ENCODE peak calls at places on chromosomes 12 and 14, in ten cellular contexts. One of them, this sample, is unnamed.

GRCh38 chr12:34400986-34401658 is 378.8 kb downstream of the ALG10 start:
- DNase-seq in neural progenitor cell: no peak
- DNase-seq in left ventricle myocardium inferior: peak
- DNase-seq in CD8-positive, alpha-beta T cell: no peak
- DNase-seq in HFF-Myc: no peak
- DNase-seq in WTC11: peak
- DNase-seq in PC-3: no peak
- DNase-seq in fibroblast of pulmonary artery: no peak
- DNase-seq in AG04450: no peak
- DNase-seq in CD4-positive, alpha-beta T cell: no peak
- DNase-seq in this sample: peak

GRCh38 chr12:128792881-128793280 is 30.9 kb downstream of the SLC15A4 start:
- DNase-seq in left ventricle myocardium inferior: no peak
- DNase-seq in AG04450: no peak
- DNase-seq in CD8-positive, alpha-beta T cell: no peak
- DNase-seq in HFF-Myc: no peak
- DNase-seq in fibroblast of pulmonary artery: no peak
- DNase-seq in WTC11: no peak
- DNase-seq in neural progenitor cell: no peak
- DNase-seq in CD4-positive, alpha-beta T cell: no peak
- DNase-seq in PC-3: no peak
- DNase-seq in this sample: no peak

GRCh38 chr12:126903180-126903876 is 1363.6 kb upstream of the TMEM132C start:
- DNase-seq in CD8-positive, alpha-beta T cell: no peak
- DNase-seq in left ventricle myocardium inferior: no peak
- DNase-seq in neural progenitor cell: no peak
- DNase-seq in AG04450: no peak
- DNase-seq in HFF-Myc: no peak
- DNase-seq in fibroblast of pulmonary artery: no peak
- DNase-seq in PC-3: no peak
- DNase-seq in CD4-positive, alpha-beta T cell: no peak
- DNase-seq in WTC11: no peak
- DNase-seq in this sample: no peak

GRCh38 chr12:94074970-94075695 is 73.2 kb upstream of the PLXNC1 start:
- DNase-seq in CD4-positive, alpha-beta T cell: no peak
- DNase-seq in WTC11: no peak
- DNase-seq in fibroblast of pulmonary artery: peak
- DNase-seq in left ventricle myocardium inferior: peak
- DNase-seq in neural progenitor cell: peak
- DNase-seq in CD8-positive, alpha-beta T cell: no peak
- DNase-seq in HFF-Myc: peak
- DNase-seq in PC-3: peak
- DNase-seq in AG04450: peak
- DNase-seq in this sample: peak

GRCh38 chr14:75430106-75430505 is 2.3 kb downstream of the JDP2 start:
- DNase-seq in AG04450: no peak
- DNase-seq in PC-3: no peak
- DNase-seq in left ventricle myocardium inferior: no peak
- DNase-seq in HFF-Myc: no peak
- DNase-seq in CD8-positive, alpha-beta T cell: no peak
- DNase-seq in fibroblast of pulmonary artery: peak
- DNase-seq in CD4-positive, alpha-beta T cell: no peak
- DNase-seq in neural progenitor cell: no peak
- DNase-seq in WTC11: no peak
- DNase-seq in this sample: no peak

GRCh38 chr14:27721760-27722159 is 1044.8 kb upstream of the FOXG1 start:
- DNase-seq in PC-3: no peak
- DNase-seq in fibroblast of pulmonary artery: no peak
- DNase-seq in CD4-positive, alpha-beta T cell: no peak
- DNase-seq in CD8-positive, alpha-beta T cell: no peak
- DNase-seq in WTC11: no peak
- DNase-seq in HFF-Myc: no peak
- DNase-seq in AG04450: no peak
- DNase-seq in neural progenitor cell: no peak
- DNase-seq in left ventricle myocardium inferior: no peak
- DNase-seq in this sample: no peak

GRCh38 chr14:97411938-97412612 is 614.9 kb downstream of the VRK1 start:
- DNase-seq in fibroblast of pulmonary artery: no peak
- DNase-seq in HFF-Myc: no peak
- DNase-seq in CD4-positive, alpha-beta T cell: no peak
- DNase-seq in neural progenitor cell: peak
- DNase-seq in CD8-positive, alpha-beta T cell: no peak
- DNase-seq in WTC11: peak
- DNase-seq in PC-3: no peak
- DNase-seq in left ventricle myocardium inferior: no peak
- DNase-seq in AG04450: no peak
- DNase-seq in this sample: no peak

GRCh38 chr12:52884526-52885293 is 20.2 kb downstream of the KRT8 start:
- DNase-seq in fibroblast of pulmonary artery: peak
- DNase-seq in PC-3: peak
- DNase-seq in left ventricle myocardium inferior: peak
- DNase-seq in WTC11: peak
- DNase-seq in HFF-Myc: no peak
- DNase-seq in CD8-positive, alpha-beta T cell: peak
- DNase-seq in neural progenitor cell: peak
- DNase-seq in AG04450: no peak
- DNase-seq in CD4-positive, alpha-beta T cell: peak
- DNase-seq in this sample: peak

GRCh38 chr14:104897286-104898194 is 27.1 kb upstream of the PLD4 start:
- DNase-seq in neural progenitor cell: no peak
- DNase-seq in fibroblast of pulmonary artery: no peak
- DNase-seq in left ventricle myocardium inferior: no peak
- DNase-seq in AG04450: no peak
- DNase-seq in HFF-Myc: no peak
- DNase-seq in WTC11: no peak
- DNase-seq in CD4-positive, alpha-beta T cell: no peak
- DNase-seq in PC-3: no peak
- DNase-seq in CD8-positive, alpha-beta T cell: no peak
- DNase-seq in this sample: no peak

GRCh38 chr14:25132094-25132493 is 82.1 kb upstream of the STXBP6 start:
- DNase-seq in left ventricle myocardium inferior: no peak
- DNase-seq in fibroblast of pulmonary artery: no peak
- DNase-seq in WTC11: no peak
- DNase-seq in HFF-Myc: no peak
- DNase-seq in CD8-positive, alpha-beta T cell: no peak
- DNase-seq in CD4-positive, alpha-beta T cell: no peak
- DNase-seq in neural progenitor cell: no peak
- DNase-seq in AG04450: no peak
- DNase-seq in PC-3: no peak
- DNase-seq in this sample: no peak

GRCh38 chr12:54993181-54993835 is 8.7 kb upstream of the TESPA1 start:
- DNase-seq in CD8-positive, alpha-beta T cell: no peak
- DNase-seq in HFF-Myc: peak
- DNase-seq in fibroblast of pulmonary artery: peak
- DNase-seq in AG04450: peak
- DNase-seq in left ventricle myocardium inferior: no peak
- DNase-seq in PC-3: peak
- DNase-seq in neural progenitor cell: peak
- DNase-seq in WTC11: peak
- DNase-seq in CD4-positive, alpha-beta T cell: peak
- DNase-seq in this sample: no peak

GRCh38 chr14:91860238-91860637 is 7.1 kb downstream of the TC2N start:
- DNase-seq in CD4-positive, alpha-beta T cell: no peak
- DNase-seq in fibroblast of pulmonary artery: no peak
- DNase-seq in neural progenitor cell: no peak
- DNase-seq in CD8-positive, alpha-beta T cell: no peak
- DNase-seq in AG04450: no peak
- DNase-seq in WTC11: no peak
- DNase-seq in HFF-Myc: no peak
- DNase-seq in PC-3: no peak
- DNase-seq in left ventricle myocardium inferior: no peak
- DNase-seq in this sample: no peak

GRCh38 chr14:91854327-91854934 is 12.9 kb downstream of the TC2N start:
- DNase-seq in left ventricle myocardium inferior: no peak
- DNase-seq in PC-3: no peak
- DNase-seq in HFF-Myc: no peak
- DNase-seq in neural progenitor cell: no peak
- DNase-seq in fibroblast of pulmonary artery: no peak
- DNase-seq in WTC11: no peak
- DNase-seq in CD8-positive, alpha-beta T cell: no peak
- DNase-seq in CD4-positive, alpha-beta T cell: no peak
- DNase-seq in AG04450: no peak
- DNase-seq in this sample: no peak

GRCh38 chr14:91862417-91862816 is 4.9 kb downstream of the TC2N start:
- DNase-seq in fibroblast of pulmonary artery: no peak
- DNase-seq in neural progenitor cell: no peak
- DNase-seq in PC-3: no peak
- DNase-seq in WTC11: no peak
- DNase-seq in CD8-positive, alpha-beta T cell: no peak
- DNase-seq in left ventricle myocardium inferior: no peak
- DNase-seq in CD4-positive, alpha-beta T cell: no peak
- DNase-seq in AG04450: no peak
- DNase-seq in HFF-Myc: no peak
- DNase-seq in this sample: no peak

GRCh38 chr14:91861091-91861490 is 6.2 kb downstream of the TC2N start:
- DNase-seq in PC-3: no peak
- DNase-seq in HFF-Myc: no peak
- DNase-seq in AG04450: no peak
- DNase-seq in CD4-positive, alpha-beta T cell: no peak
- DNase-seq in neural progenitor cell: no peak
- DNase-seq in CD8-positive, alpha-beta T cell: no peak
- DNase-seq in fibroblast of pulmonary artery: no peak
- DNase-seq in WTC11: no peak
- DNase-seq in left ventricle myocardium inferior: no peak
- DNase-seq in this sample: no peak

GRCh38 chr14:91858536-91859275 is 8.6 kb downstream of the TC2N start:
- DNase-seq in neural progenitor cell: no peak
- DNase-seq in CD4-positive, alpha-beta T cell: no peak
- DNase-seq in left ventricle myocardium inferior: no peak
- DNase-seq in fibroblast of pulmonary artery: peak
- DNase-seq in HFF-Myc: peak
- DNase-seq in WTC11: no peak
- DNase-seq in CD8-positive, alpha-beta T cell: no peak
- DNase-seq in PC-3: peak
- DNase-seq in AG04450: no peak
- DNase-seq in this sample: no peak
- TF ChIP-seq CTCF in neural progenitor cell: no peak
- TF ChIP-seq CTCF in CD4-positive, alpha-beta T cell: no peak
- TF ChIP-seq CTCF in left ventricle myocardium inferior: no peak
- TF ChIP-seq CTCF in fibroblast of pulmonary artery: no peak
- TF ChIP-seq CTCF in HFF-Myc: no peak
- TF ChIP-seq CTCF in WTC11: no peak
- TF ChIP-seq CTCF in CD8-positive, alpha-beta T cell: no peak
- TF ChIP-seq CTCF in PC-3: peak
- TF ChIP-seq CTCF in AG04450: no peak
- TF ChIP-seq CTCF in this sample: no peak

GRCh38 chr14:30191639-30192279 is 264.1 kb upstream of the PRKD1 start:
- DNase-seq in WTC11: no peak
- DNase-seq in CD4-positive, alpha-beta T cell: no peak
- DNase-seq in fibroblast of pulmonary artery: peak
- DNase-seq in CD8-positive, alpha-beta T cell: no peak
- DNase-seq in AG04450: no peak
- DNase-seq in left ventricle myocardium inferior: no peak
- DNase-seq in HFF-Myc: no peak
- DNase-seq in neural progenitor cell: no peak
- DNase-seq in PC-3: no peak
- DNase-seq in this sample: no peak

GRCh38 chr14:30180219-30180618 is 252.6 kb upstream of the PRKD1 start:
- DNase-seq in AG04450: peak
- DNase-seq in WTC11: no peak
- DNase-seq in CD8-positive, alpha-beta T cell: no peak
- DNase-seq in neural progenitor cell: no peak
- DNase-seq in PC-3: no peak
- DNase-seq in left ventricle myocardium inferior: no peak
- DNase-seq in HFF-Myc: no peak
- DNase-seq in fibroblast of pulmonary artery: peak
- DNase-seq in CD4-positive, alpha-beta T cell: no peak
- DNase-seq in this sample: no peak

DNA sequence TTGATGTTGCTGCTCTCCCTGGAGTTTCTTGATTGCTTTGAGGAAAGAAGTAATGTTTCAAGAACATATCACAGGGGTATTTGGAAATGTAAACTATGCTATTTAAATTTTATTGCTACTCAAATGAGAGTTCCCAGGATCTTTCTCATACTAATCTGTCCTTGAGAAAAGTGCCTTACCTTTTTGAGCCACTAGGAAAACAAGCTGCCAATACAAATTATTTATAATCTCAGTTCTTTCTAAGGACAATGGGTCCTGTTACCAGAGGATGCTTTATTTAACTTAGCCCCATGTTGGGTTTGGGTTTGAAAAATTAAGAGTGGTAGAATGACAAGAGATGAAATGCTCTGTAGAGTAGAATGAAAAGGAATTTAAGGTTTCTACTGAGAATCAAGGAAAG is 258.2 kb upstream of the PRKD1 start:
- DNase-seq in PC-3: no peak
- DNase-seq in fibroblast of pulmonary artery: no peak
- DNase-seq in left ventricle myocardium inferior: no peak
- DNase-seq in HFF-Myc: no peak
- DNase-seq in AG04450: no peak
- DNase-seq in CD8-positive, alpha-beta T cell: no peak
- DNase-seq in WTC11: no peak
- DNase-seq in CD4-positive, alpha-beta T cell: no peak
- DNase-seq in neural progenitor cell: no peak
- DNase-seq in this sample: no peak
- TF ChIP-seq CTCF in PC-3: no peak
- TF ChIP-seq CTCF in fibroblast of pulmonary artery: peak
- TF ChIP-seq CTCF in left ventricle myocardium inferior: no peak
- TF ChIP-seq CTCF in HFF-Myc: no peak
- TF ChIP-seq CTCF in AG04450: peak
- TF ChIP-seq CTCF in CD8-positive, alpha-beta T cell: no peak
- TF ChIP-seq CTCF in WTC11: peak
- TF ChIP-seq CTCF in CD4-positive, alpha-beta T cell: no peak
- TF ChIP-seq CTCF in neural progenitor cell: peak
- TF ChIP-seq CTCF in this sample: peak

DNA sequence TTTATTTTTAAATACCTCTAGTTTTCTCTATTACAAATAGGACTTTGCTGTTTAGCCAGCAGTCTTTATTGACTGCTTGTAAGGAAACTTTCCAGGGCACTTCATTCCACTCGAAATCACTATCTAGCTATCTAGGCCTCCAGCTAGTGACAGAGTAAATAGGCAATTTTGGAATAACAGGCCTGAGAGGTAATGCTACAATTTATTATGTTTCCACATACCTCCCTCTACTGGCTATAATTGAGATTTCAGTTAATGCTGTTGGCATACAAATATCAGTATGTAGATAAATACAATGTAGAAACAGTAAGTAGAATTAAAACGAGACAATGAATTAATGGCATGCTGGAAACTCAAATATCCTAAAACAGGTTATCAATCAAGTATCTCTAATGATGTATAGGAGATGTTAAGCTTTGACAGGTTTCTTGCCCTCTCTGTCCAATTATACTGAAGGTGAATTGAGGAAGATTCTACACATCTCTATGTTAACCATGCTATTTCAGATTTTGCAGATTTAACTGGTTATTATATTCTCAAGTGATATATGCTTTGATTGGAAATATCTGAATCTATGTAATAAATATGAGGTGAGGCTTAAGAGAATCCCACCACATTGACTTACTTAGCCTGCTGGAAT is 7.2 kb downstream of the DTD2 start:
- DNase-seq in WTC11: no peak
- DNase-seq in AG04450: no peak
- DNase-seq in fibroblast of pulmonary artery: peak
- DNase-seq in left ventricle myocardium inferior: no peak
- DNase-seq in CD8-positive, alpha-beta T cell: no peak
- DNase-seq in PC-3: peak
- DNase-seq in HFF-Myc: no peak
- DNase-seq in neural progenitor cell: peak
- DNase-seq in CD4-positive, alpha-beta T cell: no peak
- DNase-seq in this sample: no peak
- TF ChIP-seq CTCF in WTC11: no peak
- TF ChIP-seq CTCF in AG04450: peak
- TF ChIP-seq CTCF in fibroblast of pulmonary artery: peak
- TF ChIP-seq CTCF in left ventricle myocardium inferior: peak
- TF ChIP-seq CTCF in CD8-positive, alpha-beta T cell: peak
- TF ChIP-seq CTCF in PC-3: peak
- TF ChIP-seq CTCF in HFF-Myc: peak
- TF ChIP-seq CTCF in neural progenitor cell: peak
- TF ChIP-seq CTCF in CD4-positive, alpha-beta T cell: peak
- TF ChIP-seq CTCF in this sample: peak

GRCh38 chr14:77554816-77555599 is 56.4 kb upstream of the ISM2 start:
- DNase-seq in CD8-positive, alpha-beta T cell: no peak
- DNase-seq in WTC11: no peak
- DNase-seq in CD4-positive, alpha-beta T cell: no peak
- DNase-seq in neural progenitor cell: no peak
- DNase-seq in HFF-Myc: no peak
- DNase-seq in PC-3: no peak
- DNase-seq in fibroblast of pulmonary artery: no peak
- DNase-seq in left ventricle myocardium inferior: no peak
- DNase-seq in AG04450: no peak
- DNase-seq in this sample: no peak
- TF ChIP-seq CTCF in CD8-positive, alpha-beta T cell: no peak
- TF ChIP-seq CTCF in WTC11: no peak
- TF ChIP-seq CTCF in CD4-positive, alpha-beta T cell: no peak
- TF ChIP-seq CTCF in neural progenitor cell: no peak
- TF ChIP-seq CTCF in HFF-Myc: no peak
- TF ChIP-seq CTCF in PC-3: no peak
- TF ChIP-seq CTCF in fibroblast of pulmonary artery: no peak
- TF ChIP-seq CTCF in left ventricle myocardium inferior: no peak
- TF ChIP-seq CTCF in AG04450: no peak
- TF ChIP-seq CTCF in this sample: no peak

This sample was measured in glutamatergic neuron.